ENCODE peak calls at places on chromosomes 11 and 22, in five cellular contexts. B is endothelial cell; A is H7; D is activated T-helper 9 cell treated with anti-CD3 and anti-CD28 coated beads, Interleukin-2, amount 50 U/mL, for 16 hours; M is NCI-H1092. E is an unnamed sample.

GRCh38 chr11:70501026-70501901 is 102.9 kb downstream of the CTTN start:
- DNase-seq in B (no peak), A (no peak), D (no peak), M (no peak), E (no peak)

GRCh38 chr11:127649958-127650357 is 649.4 kb upstream of the KIRREL3 start:
- DNase-seq in B (no peak), A (no peak), D (no peak), M (no peak), E (no peak)

GRCh38 chr11:92843455-92843854 is 126.0 kb upstream of the MTNR1B start:
- DNase-seq in B (no peak), A (no peak), D (no peak), M (no peak), E (no peak)

GRCh38 chr22:23251445-23252093 is 71.3 kb downstream of the BCR start:
- DNase-seq in B (no peak), A (no peak), D (no peak), M (no peak), E (no peak)

GRCh38 chr22:23520875-23521441 is 59.1 kb downstream of the IGLL1 start:
- DNase-seq in B (no peak), A (peak; percentile 78), D (no peak), M (no peak), E (no peak)

GRCh38 chr11:129455756-129456436 is 80.2 kb downstream of the BARX2 start:
- DNase-seq in B (no peak), A (no peak), D (no peak), M (no peak), E (no peak)

GRCh38 chr22:41539146-41540005 is 4.9 kb downstream of the POLR3H start:
- DNase-seq in B (no peak), A (no peak), D (no peak), M (no peak), E (no peak)

GRCh38 chr22:18101536-18101935 is 9.1 kb upstream of the TUBA8 start:
- DNase-seq in B (no peak), A (no peak), D (no peak), M (no peak), E (no peak)

GRCh38 chr22:42697542-42698013 is 23.1 kb downstream of the A4GALT start:
- DNase-seq in B (no peak), A (peak; percentile 60), D (no peak), M (no peak), E (no peak)

GRCh38 chr22:16970446-16970845 is 37.6 kb downstream of the GAB4 start:
- DNase-seq in B (no peak), A (no peak), D (no peak), M (no peak), E (no peak)

GRCh38 chr11:287821-288327 is 1.1 kb upstream of the PGGHG start:
- DNase-seq in B (no peak), A (peak; percentile 70), D (no peak), M (no peak), E (no peak)

GRCh38 chr11:76806131-76806530 is 23.0 kb downstream of the TSKU start:
- DNase-seq in B (no peak), A (peak; percentile 28), D (no peak), M (no peak), E (no peak)

GRCh38 chr22:46355369-46355995 is 20.0 kb downstream of the TRMU start:
- DNase-seq in B (peak; percentile 83), A (peak; percentile 98), D (no peak), M (no peak), E (peak; percentile 64)

GRCh38 chr11:110859998-110860397 is 147.8 kb upstream of the ARHGAP20 start:
- DNase-seq in B (no peak), A (no peak), D (no peak), M (no peak), E (no peak)

GRCh38 chr22:31742115-31742514 is 7.8 kb downstream of the PRR14L start:
- DNase-seq in B (no peak), A (no peak), D (no peak), M (no peak), E (no peak)

GRCh38 chr11:128411812-128412211 is 175.5 kb downstream of the ETS1 start:
- DNase-seq in B (no peak), A (no peak), D (no peak), M (no peak), E (no peak)

GRCh38 chr11:72953631-72954030 is 139.4 kb downstream of the ATG16L2 start:
- DNase-seq in B (no peak), A (no peak), D (no peak), M (no peak), E (no peak)

GRCh38 chr11:125062931-125063428 is at the start of gene SLC37A2:
- DNase-seq in B (peak; percentile 67), A (peak; percentile 94), D (no peak), M (peak; percentile 12), E (no peak)

GRCh38 chr11:31974737-31975136 is 116.1 kb upstream of the RCN1 start:
- DNase-seq in B (no peak), A (no peak), D (no peak), M (no peak), E (no peak)

GRCh38 chr11:68012843-68013610 is 2.9 kb downstream of the ALDH3B1 start:
- DNase-seq in B (no peak), A (no peak), D (no peak), M (no peak), E (no peak)

GRCh38 chr11:47725445-47726442 is 10.6 kb upstream of the AGBL2 start:
- DNase-seq in B (no peak), A (no peak), D (no peak), M (no peak), E (no peak)

GRCh38 chr11:120532511-120533196 is 21.1 kb downstream of the GRIK4 start:
- DNase-seq in B (no peak), A (no peak), D (no peak), M (no peak), E (no peak)

GRCh38 chr22:29115682-29116313 is 43.0 kb downstream of the KREMEN1 start:
- DNase-seq in B (no peak), A (no peak), D (no peak), M (no peak), E (no peak)

GRCh38 chr11:117606211-117606610 is 190.8 kb downstream of the DSCAML1 start:
- DNase-seq in B (no peak), A (no peak), D (no peak), M (no peak), E (no peak)

GRCh38 chr11:72524711-72525110 is 90.4 kb upstream of the CLPB start:
- DNase-seq in B (no peak), A (no peak), D (no peak), M (no peak), E (no peak)

GRCh38 chr11:1218256-1218787 is 4.5 kb upstream of the MUC5B start:
- DNase-seq in B (no peak), A (peak; percentile 46), D (no peak), M (no peak), E (no peak)

GRCh38 chr11:122871302-122871701 is 11.3 kb upstream of the JHY start:
- DNase-seq in B (no peak), A (no peak), D (no peak), M (no peak), E (no peak)